ENCODE peak calls at places on chromosomes 6 and 20, in seven cellular contexts. O is neural crest cell, I is AG04449, S is WTC11, G is PC-3, A is DND-41, T is retinal pigment epithelial cell. X is an unnamed sample.

GRCh38 chr6:90000864-90001731 is 106.8 kb downstream of the GJA10 start:
- DNase-seq in G (peak; percentile 50), I (no peak), O (no peak), A (no peak), T (no peak), S (no peak), X (no peak)

GRCh38 chr6:85462673-85463072 is 12.8 kb downstream of the NT5E start:
- DNase-seq in T (no peak), I (no peak), S (no peak), O (no peak), A (no peak), G (no peak), X (no peak)

GRCh38 chr6:139376604-139377218 is 2.3 kb upstream of the CITED2 start:
- DNase-seq in T (no peak), O (no peak), S (peak; percentile 15), I (no peak), G (peak; percentile 53), A (no peak), X (no peak)

GRCh38 chr6:29723666-29724588 is 693 bp downstream of the HLA-F start:
- DNase-seq in A (no peak), S (peak; percentile 68), I (no peak), G (no peak), O (no peak), T (no peak), X (peak; percentile 78)

GRCh38 chr6:106609699-106610098 is 19.6 kb downstream of the RTN4IP1 start:
- DNase-seq in O (no peak), I (no peak), S (peak; percentile 45), A (peak; percentile 22), T (no peak), G (peak; percentile 44), X (no peak)

GRCh38 chr20:64001607-64002011 is 20.7 kb downstream of the PRPF6 start:
- DNase-seq in A (no peak), I (no peak), S (no peak), T (no peak), O (no peak), G (no peak), X (no peak)

GRCh38 chr6:11350294-11350693 is 117.8 kb upstream of the NEDD9 start:
- DNase-seq in S (no peak), A (no peak), T (no peak), G (no peak), O (no peak), I (no peak), X (no peak)

GRCh38 chr6:501891-502601 is 110.5 kb downstream of the IRF4 start:
- DNase-seq in O (no peak), A (peak; percentile 51), T (no peak), S (no peak), G (no peak), I (no peak), X (peak; percentile 51)

GRCh38 chr6:52454556-52454955 is 34.4 kb downstream of the EFHC1 start:
- DNase-seq in T (peak; percentile 66), I (no peak), G (peak; percentile 82), S (no peak), O (no peak), A (no peak), X (no peak)

DNA sequence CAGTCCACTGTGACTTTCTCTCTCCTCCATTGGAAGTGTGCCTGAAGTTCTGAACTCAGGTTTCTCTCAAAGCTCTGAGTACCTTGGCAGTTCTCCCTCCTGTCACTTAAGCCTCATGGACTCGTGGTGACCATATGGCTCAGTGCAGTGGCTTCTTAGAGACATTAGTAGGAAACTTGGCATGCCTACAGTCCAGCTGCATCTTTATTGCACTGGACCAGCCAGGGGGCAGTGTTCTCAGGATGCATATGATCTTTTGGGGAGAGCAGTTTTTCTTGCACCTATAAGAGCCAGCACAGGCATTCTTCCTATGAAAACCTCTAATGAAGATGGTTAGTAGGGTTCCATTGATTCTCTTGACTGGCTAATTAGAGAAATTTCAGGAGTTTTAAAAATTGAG is 47.5 kb upstream of the KCNK16 start:
- DNase-seq in G (no peak), I (no peak), A (no peak), O (no peak), S (no peak), T (no peak), X (no peak)
- TF ChIP-seq CTCF in G (peak; percentile 39), I (peak; percentile 3), A (no peak), O (peak; percentile 17), S (no peak), T (peak; percentile 45), X (no peak)

DNA sequence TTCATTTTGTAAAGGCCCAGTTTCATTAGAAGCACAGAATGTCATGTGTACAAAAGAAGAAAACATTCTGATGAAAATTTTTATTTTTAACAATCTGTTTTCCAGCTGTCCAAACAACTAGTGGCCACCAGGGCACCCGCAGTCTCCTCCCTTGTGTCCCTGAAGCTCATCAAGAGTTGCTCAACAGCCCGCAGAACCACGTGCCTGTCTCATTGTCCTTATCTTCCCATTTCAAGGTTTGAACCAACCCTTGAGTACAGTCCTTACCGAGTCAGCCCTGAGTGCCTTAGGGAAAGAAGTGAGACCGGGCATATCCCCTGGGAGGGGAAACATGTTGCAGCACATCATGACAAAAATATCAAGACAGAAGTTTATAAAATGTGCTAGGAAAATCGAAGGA is 15.9 kb upstream of the ZNF133 start:
- DNase-seq in T (no peak), S (no peak), O (no peak), A (no peak), I (no peak), G (peak; percentile 19), X (no peak)
- TF ChIP-seq CTCF in T (no peak), S (no peak), O (peak; percentile 40), A (no peak), I (no peak), G (peak; percentile 41), X (no peak)

GRCh38 chr20:50551288-50551687 is 41.1 kb downstream of the PTPN1 start:
- DNase-seq in O (no peak), T (no peak), I (no peak), G (no peak), A (no peak), S (no peak), X (no peak)
- TF ChIP-seq CTCF in O (no peak), T (no peak), I (no peak), G (no peak), A (no peak), S (no peak), X (no peak)

DNA sequence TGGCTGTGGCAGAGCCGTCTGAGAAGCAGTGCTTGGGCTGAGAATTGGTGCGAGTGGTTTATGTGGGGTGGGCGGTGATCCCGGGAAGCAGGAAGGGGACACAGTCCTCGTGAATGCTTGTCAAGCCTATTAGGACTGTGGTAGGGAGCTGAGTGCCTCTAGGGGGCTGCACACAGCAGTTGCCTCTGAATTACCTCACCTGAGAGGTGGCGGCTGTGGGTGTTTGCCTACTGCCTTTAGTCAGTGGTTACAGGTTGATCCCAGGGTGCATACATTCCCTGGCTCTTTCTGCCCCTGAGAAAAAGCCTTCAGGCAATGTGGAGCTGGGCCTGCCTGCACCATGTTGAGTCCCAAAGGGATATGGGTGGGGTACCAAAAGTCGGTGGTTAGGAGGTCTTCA is 5.2 kb downstream of the AP5S1 start:
- DNase-seq in A (no peak), G (no peak), I (no peak), S (peak; percentile 39), T (no peak), O (no peak), X (no peak)
- TF ChIP-seq CTCF in A (no peak), G (peak; percentile 20), I (no peak), S (no peak), T (no peak), O (no peak), X (no peak)

DNA sequence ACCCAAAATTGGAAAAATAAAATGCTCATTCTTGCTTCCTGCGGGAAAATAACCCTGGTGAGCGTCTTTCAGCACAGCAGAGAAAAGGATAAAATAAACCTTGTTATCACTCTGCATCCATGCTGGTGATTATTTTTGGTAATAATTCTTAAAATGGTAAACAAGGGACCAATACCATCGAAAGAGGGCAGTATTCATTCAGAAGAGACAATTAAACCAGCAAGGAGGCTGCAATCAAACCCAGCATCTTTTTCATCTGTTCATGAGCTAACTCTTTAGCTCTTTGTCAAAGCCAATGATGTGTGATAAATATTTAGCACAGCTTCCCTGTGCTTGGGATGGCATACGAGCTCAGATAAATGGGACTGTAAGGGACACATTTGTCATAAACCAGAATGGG is 34.3 kb downstream of the CDH26 start:
- DNase-seq in G (peak; percentile 46), A (no peak), I (no peak), S (no peak), T (no peak), O (no peak), X (no peak)
- TF ChIP-seq CTCF in G (peak; percentile 61), A (peak; percentile 56), I (peak; percentile 1), S (no peak), T (no peak), O (no peak), X (no peak)

DNA sequence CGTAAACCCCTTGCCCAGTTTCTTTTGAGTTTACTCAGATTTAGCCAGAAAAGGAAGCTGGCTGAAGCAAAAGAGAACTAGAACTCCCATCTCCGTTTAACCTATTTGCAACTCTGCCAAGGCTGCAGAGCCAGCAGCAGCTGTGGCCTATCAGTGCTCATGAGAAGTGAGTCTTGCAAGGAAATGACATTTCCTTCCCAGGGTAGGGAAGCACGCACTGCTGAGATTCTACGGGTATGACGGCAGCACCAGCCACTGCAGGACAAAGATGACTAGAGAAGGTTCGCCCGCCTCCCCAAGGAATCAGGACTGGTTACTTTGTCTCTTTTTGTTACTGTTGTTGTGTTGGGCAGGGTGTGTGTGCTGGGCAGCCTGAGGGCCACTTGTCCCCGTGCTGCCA is 47.6 kb downstream of the PPP1R3G start:
- DNase-seq in S (peak; percentile 48), I (peak; percentile 53), G (no peak), T (no peak), O (no peak), A (no peak), X (peak; percentile 41)
- TF ChIP-seq CTCF in S (no peak), I (no peak), G (no peak), T (no peak), O (no peak), A (no peak), X (no peak)